ENCODE peak calls at places on chromosomes 1 and 21, in four cellular contexts. K is stomach, Z is right lobe of liver, A is A549. C is an unnamed sample. For H3K4me1, the result is how much of the 10 kb centered on the place peaks cover.

GRCh38 chr1:39434797-39435395 is 56.5 kb upstream of the BMP8A start:
- DNase-seq in K (no peak), Z (no peak), A (peak), C (no peak)

GRCh38 chr1:13775916-13776315 is 75.9 kb downstream of the PRDM2 start:
- DNase-seq in K (no peak), Z (no peak), A (no peak), C (no peak)

GRCh38 chr1:39142394-39143060 is 62.0 kb upstream of the MACF1 start:
- DNase-seq in K (peak), Z (no peak), A (no peak), C (peak)

GRCh38 chr21:41951876-41952567 is 1.8 kb downstream of the C2CD2 start:
- DNase-seq in K (no peak), Z (no peak), A (no peak), C (peak)

GRCh38 chr1:229019647-229020281 is 251.1 kb upstream of the RAB4A start:
- DNase-seq in K (peak), Z (no peak), A (no peak), C (no peak)

GRCh38 chr1:9843576-9843945 is 19.8 kb upstream of the CLSTN1 start:
- DNase-seq in K (peak), Z (no peak), A (no peak), C (no peak)

GRCh38 chr1:168799918-168800605 is 71.1 kb upstream of the DPT start:
- DNase-seq in K (no peak), Z (no peak), A (peak), C (no peak)

GRCh38 chr1:14421977-14422609 is 176.4 kb upstream of the KAZN start:
- DNase-seq in K (no peak), Z (no peak), A (no peak), C (no peak)

GRCh38 chr1:229208481-229208880 is 62.4 kb upstream of the RAB4A start:
- DNase-seq in K (no peak), Z (no peak), A (no peak), C (no peak)

GRCh38 chr21:45836268-45836655 is 145.3 kb upstream of the COL6A1 start:
- DNase-seq in K (no peak), Z (no peak), A (no peak), C (peak)
- H3K4me1 ChIP-seq in K (under half), Z (under half), A (under half), C (under half)

DNA sequence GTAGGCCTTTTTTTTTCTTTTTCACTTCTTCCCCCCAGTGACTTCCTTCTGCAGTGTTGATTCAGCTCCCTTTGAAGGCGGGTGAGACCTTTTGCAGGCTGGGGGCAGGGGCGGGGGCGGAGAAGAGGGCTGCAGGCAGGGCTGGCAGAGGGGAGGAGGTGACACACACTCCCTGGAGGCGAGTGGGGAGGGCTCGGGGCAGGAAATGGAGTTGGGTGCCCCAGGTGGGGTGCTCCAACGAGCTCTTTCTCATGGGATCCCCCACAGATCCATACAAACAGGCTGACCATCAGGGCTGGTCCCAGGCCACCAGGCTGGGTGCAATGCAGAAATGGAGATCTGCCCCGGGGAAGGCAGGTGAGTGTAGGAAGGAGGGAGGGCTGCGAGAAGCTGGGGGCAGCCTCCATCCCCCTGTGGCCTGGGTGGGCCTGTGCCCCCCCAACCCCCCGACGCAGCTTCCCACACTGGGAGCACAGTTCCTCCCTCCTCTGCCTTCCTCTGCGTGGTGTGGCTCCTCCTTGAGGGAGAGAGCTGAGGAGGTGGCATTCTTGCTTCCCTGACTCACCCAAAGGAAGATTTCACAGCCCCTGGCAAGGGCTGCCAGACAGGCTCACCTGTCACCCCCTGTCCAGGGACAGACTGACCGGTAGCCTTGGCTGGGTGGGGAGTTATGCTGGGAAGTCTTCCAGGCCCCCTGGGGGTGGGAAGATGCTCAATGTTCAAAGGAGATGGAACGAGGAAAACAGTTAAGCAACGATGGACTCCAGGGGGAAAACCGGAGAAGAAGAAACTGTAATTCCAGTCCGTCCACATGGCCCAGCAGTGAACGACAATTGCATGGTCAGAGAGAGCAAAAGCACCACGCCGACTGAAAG is 7.1 kb upstream of the ITGB2 start:
- DNase-seq in K (no peak), Z (no peak), A (peak), C (peak)
- TF ChIP-seq CTCF in K (no peak), Z (no peak), A (no peak), C (no peak)

GRCh38 chr1:6519935-6520621 is 28.6 kb upstream of the PLEKHG5 start:
- DNase-seq in K (no peak), Z (no peak), A (no peak), C (peak)
- H3K4me3 ChIP-seq in K (no peak), Z (no peak), A (no peak), C (no peak)

GRCh38 chr1:207871117-207871649 is 39.7 kb downstream of the CD34 start:
- DNase-seq in K (no peak), Z (no peak), A (no peak), C (no peak)
- H3K4me1 ChIP-seq in K (half or more), Z (under half), A (under half), C (under half)

DNA sequence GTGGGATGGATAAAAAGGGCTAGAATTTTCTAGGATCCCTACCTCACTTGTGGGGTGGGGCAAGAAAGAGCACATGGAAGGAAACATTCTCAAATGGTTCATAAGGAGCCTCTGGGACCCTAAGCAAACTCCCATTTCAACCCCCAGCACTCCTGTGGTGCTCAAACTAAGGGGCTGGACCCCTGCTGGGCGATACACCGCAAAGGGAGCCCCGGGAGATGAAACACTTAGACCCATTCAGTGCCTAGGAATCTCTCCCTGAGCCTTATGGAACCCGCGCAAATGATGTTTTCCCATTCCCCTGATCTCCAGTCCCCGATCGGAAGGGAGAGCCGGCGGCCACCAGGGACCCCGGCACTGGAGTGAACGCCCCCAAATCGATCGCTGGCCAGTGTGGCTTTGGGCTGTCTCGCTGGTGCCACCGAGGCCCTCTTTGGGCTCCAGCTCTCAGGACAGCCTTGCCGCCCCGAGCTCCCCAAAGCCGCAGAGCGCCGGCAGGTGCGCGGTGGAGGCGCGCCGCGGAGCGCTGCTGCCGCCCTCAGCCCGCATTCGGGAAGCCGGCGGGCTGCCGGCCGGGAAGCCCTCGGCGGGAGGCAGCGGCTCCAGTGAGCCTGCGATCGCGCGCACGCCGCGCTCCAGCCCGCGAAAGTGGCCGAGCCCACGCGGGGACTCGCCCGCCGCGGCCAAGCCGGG is 1.2 kb downstream of the PLXNA2 start:
- DNase-seq in K (peak), Z (peak), A (peak), C (no peak)
- TF ChIP-seq CTCF in K (no peak), Z (no peak), A (peak), C (no peak)

DNA sequence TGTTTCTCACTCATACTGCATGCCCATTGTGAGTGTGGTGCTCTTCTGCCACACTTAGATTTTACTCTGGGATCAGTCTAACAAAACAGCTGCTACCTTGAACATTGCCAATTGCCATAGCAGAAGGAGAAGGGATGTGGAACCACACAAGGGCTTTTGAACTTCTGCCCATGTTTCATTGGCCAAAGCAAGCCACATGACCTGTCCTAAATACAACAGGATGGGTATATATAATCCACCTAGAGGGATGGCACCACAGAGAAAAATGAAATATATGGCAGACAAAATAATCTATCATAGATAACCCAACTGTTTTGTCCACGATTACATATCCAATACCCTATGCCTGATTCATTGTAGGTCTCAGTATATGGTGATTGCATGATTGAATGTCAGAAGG is 26.3 kb downstream of the PDE4B start:
- DNase-seq in K (no peak), Z (no peak), A (no peak), C (no peak)
- H3K4me3 ChIP-seq in K (no peak), Z (no peak), A (no peak), C (no peak)

C was measured in kidney.